ENCODE peak calls at places on chromosomes 6 and 20, in eight cellular contexts. D, V, Q, N, G, J, E and Z are unnamed samples.

GRCh38 chr6:166707045-166707444 is 80.0 kb upstream of the RPS6KA2 start:
- DNase-seq in D (no peak), V (peak), Q (peak), N (peak), G (peak), J (peak), E (peak), Z (peak)

GRCh38 chr6:100228437-100229424 is 234.7 kb upstream of the MCHR2 start:
- DNase-seq in D (peak), V (peak), Q (peak), N (peak), G (peak), J (peak), E (peak), Z (peak)

GRCh38 chr6:125682939-125683338 is 66.5 kb upstream of the HEY2 start:
- DNase-seq in D (no peak), V (no peak), Q (no peak), N (no peak), G (no peak), J (no peak), E (no peak), Z (no peak)

GRCh38 chr6:12163149-12163548 is 127.0 kb upstream of the EDN1 start:
- DNase-seq in D (no peak), V (no peak), Q (no peak), N (no peak), G (no peak), J (no peak), E (peak), Z (no peak)

GRCh38 chr20:20199338-20200160 is 147.2 kb downstream of the CFAP61 start:
- DNase-seq in D (no peak), V (no peak), Q (peak), N (no peak), G (no peak), J (peak), E (no peak), Z (no peak)

GRCh38 chr6:26088344-26088743 is 1.1 kb downstream of the HFE start:
- DNase-seq in D (no peak), V (no peak), Q (no peak), N (no peak), G (no peak), J (no peak), E (peak), Z (no peak)

GRCh38 chr20:37524859-37525708 is 2.6 kb downstream of the BLCAP start:
- DNase-seq in D (no peak), V (no peak), Q (no peak), N (peak), G (no peak), J (no peak), E (peak), Z (peak)

GRCh38 chr20:47281376-47281775 is 75.1 kb downstream of the ZMYND8 start:
- DNase-seq in D (no peak), V (no peak), Q (peak), N (no peak), G (no peak), J (no peak), E (no peak), Z (no peak)

GRCh38 chr20:31674895-31675827 is 37.4 kb downstream of the COX4I2 start:
- DNase-seq in D (peak), V (no peak), Q (no peak), N (peak), G (peak), J (no peak), E (peak), Z (peak)